ENCODE peak calls at places on chromosomes 1 and 21, in six cellular contexts. Z is endothelial cell of umbilical vein, J is A549, Y is K562, D is HepG2, H is GM12878. W is an unnamed sample.
A peak's percentile ranks its signal among the peaks of the same experiment; 100 is the strongest.

GRCh38 chr21:16587141-16587570 is 857.4 kb downstream of the USP25 start:
- DNase-seq in Z (peak; percentile 85), J (peak; percentile 84), Y (no peak), D (peak; percentile 38), H (no peak), W (peak; percentile 9)

GRCh38 chr21:36337099-36337509 is 17.1 kb downstream of the MORC3 start:
- DNase-seq in Z (no peak), J (peak; percentile 73), Y (peak; percentile 20), D (no peak), H (no peak), W (no peak)

GRCh38 chr21:37118187-37118826 is 45.3 kb downstream of the TTC3 start:
- DNase-seq in Z (no peak), J (no peak), Y (no peak), D (no peak), H (no peak), W (no peak)

GRCh38 chr21:46077674-46078101 is 20.2 kb upstream of the COL6A2 start:
- DNase-seq in Z (no peak), J (no peak), Y (no peak), D (no peak), H (no peak), W (no peak)

GRCh38 chr1:240608707-240609106 is 3.2 kb downstream of the GREM2 start:
- DNase-seq in Z (no peak), J (peak; percentile 38), Y (no peak), D (no peak), H (no peak), W (peak; percentile 4)

GRCh38 chr1:71049951-71050598 is 2.5 kb upstream of the PTGER3 start:
- DNase-seq in Z (peak; percentile 79), J (peak; percentile 63), Y (peak; percentile 64), D (peak; percentile 64), H (peak; percentile 25), W (peak; percentile 65)

GRCh38 chr1:169326644-169327316 is 40.8 kb downstream of the NME7 start:
- DNase-seq in Z (peak; percentile 83), J (peak; percentile 23), Y (peak; percentile 31), D (no peak), H (peak; percentile 28), W (no peak)

GRCh38 chr1:224213438-224214119 is 30.5 kb downstream of the DEGS1 start:
- DNase-seq in Z (no peak), J (no peak), Y (peak; percentile 58), D (no peak), H (no peak), W (peak; percentile 23)

GRCh38 chr1:121522061-121522759 is 337.4 kb downstream of the SRGAP2C start:
- DNase-seq in Z (no peak), J (peak; percentile 12), Y (no peak), D (peak; percentile 99), H (no peak), W (no peak)

GRCh38 chr1:202964755-202965440 is 2.2 kb downstream of the CYB5R1 start:
- DNase-seq in Z (no peak), J (no peak), Y (no peak), D (no peak), H (no peak), W (no peak)

DNA sequence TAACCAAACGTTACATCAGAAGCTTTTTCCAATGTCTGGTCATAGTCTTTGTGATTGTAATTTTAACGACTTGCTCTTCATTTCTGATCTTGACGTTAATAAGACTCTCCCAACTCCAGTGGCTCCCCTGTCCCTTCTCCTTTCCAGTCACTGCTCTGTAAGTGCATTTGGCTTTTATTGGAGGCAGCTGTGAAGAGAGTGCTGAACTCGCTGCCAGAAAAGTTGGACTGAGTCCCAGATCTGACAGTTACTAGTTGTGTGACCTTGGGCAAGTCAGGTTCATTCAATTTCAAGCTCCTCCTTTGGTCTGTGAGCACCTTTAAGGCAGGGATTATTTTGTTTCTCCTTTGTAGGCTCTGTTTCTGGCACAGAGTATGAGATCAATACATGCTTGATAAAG is 109.6 kb upstream of the TSPAN2 start:
- DNase-seq in Z (no peak), J (no peak), Y (no peak), D (no peak), H (no peak), W (no peak)
- TF ChIP-seq MYC in Z (no peak), J (no peak), Y (no peak), D (no peak), H (no peak), W (no peak)

DNA sequence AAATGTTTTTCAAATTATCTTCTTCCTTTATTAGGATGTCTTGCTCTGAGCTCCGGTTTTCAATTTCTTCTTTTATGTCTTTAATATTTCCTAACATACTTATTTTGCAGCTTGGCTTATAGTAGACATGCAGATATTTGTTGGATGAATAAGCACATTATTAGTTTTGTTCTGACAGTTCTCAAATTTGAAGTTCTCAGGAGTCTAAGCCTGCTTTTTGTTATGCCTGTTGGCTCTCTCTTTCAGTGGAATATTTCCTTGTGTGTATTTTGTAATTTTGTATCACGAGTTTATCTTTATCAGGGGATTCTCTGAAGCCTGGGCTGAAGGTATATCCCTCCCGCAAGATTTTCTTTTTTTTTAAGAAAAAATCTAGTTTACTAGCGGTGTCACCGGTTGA is 105.9 kb downstream of the RGL1 start:
- DNase-seq in Z (no peak), J (no peak), Y (no peak), D (no peak), H (no peak), W (no peak)
- TF ChIP-seq MYC in Z (no peak), J (no peak), Y (no peak), D (no peak), H (no peak), W (no peak)

DNA sequence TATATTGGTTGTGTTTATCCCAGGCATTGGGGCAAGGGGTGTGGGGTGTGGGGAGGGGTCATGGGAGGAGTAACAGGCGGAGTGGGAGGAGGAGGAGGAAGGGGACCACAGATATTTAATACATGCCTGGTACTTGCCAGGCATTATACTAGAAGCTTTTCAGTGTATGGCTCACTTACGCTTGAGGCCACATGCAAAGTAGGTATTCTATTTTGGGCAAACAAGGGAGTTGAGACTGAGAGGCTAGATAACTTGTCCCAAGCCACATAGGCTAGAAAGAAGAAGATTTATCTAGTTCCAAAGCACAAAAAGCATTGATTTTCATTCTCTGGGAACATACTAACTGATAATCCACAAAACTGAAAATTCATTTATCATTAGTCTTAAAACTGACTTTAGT is 27.2 kb downstream of the NGF start:
- DNase-seq in Z (no peak), J (no peak), Y (no peak), D (no peak), H (no peak), W (no peak)
- TF ChIP-seq MYC in Z (no peak), J (no peak), Y (no peak), D (no peak), H (no peak), W (no peak)

GRCh38 chr1:197076585-197076984 is 9.5 kb upstream of the F13B start:
- DNase-seq in Z (no peak), J (no peak), Y (no peak), D (no peak), H (no peak), W (no peak)

DNA sequence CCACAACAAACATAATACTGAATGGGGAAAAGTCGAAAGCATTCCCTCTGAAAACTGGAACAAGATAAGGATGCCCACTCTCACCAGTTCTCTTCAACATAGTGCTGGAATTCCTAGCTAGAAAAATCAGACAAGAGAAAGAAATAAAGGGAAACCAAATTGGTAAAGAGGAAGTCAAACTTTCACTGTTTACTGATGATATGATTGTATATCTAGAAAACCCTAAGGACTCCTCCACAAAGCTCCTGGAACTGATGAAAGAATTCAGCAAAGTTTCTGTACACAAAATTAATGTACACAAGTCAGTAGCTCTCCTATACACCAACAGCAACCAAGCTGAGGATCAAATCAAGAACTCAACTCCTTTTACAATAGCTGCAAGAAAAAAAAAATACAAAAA is 6.9 kb upstream of the F13B start:
- DNase-seq in Z (no peak), J (no peak), Y (no peak), D (no peak), H (no peak), W (no peak)
- TF ChIP-seq MYC in Z (no peak), J (no peak), Y (no peak), D (no peak), H (no peak), W (no peak)

GRCh38 chr1:150558328-150558727 is 9.1 kb downstream of the ADAMTSL4 start:
- DNase-seq in Z (no peak), J (no peak), Y (no peak), D (no peak), H (no peak), W (no peak)
- TF ChIP-seq MYC in Z (no peak), J (no peak), Y (no peak), D (no peak), H (no peak), W (no peak)

GRCh38 chr1:89221341-89221740 is 22.6 kb upstream of the GBP4 start:
- DNase-seq in Z (no peak), J (no peak), Y (no peak), D (no peak), H (no peak), W (no peak)
- TF ChIP-seq MYC in Z (no peak), J (no peak), Y (no peak), D (no peak), H (no peak), W (no peak)

DNA sequence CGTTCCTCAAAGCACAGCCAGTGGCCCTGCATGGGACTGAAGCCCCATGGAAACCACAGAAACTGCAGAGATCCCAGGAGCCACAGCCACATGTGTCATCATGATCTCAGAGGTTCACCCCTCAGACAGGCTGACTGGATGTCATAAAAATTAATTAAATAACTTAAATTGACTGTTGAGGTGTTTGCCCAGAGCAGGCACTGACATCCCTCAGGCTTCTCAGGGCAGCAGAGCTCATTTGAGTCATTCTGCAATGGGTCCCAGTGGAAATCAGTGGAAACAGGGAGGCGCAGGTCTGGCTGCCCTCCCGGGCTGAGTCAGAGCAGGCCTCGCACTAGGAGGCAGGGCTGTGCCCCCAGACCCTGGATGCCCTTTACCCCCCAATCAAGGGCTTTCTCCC is 135.1 kb downstream of the CDC7 start:
- DNase-seq in Z (no peak), J (no peak), Y (no peak), D (no peak), H (no peak), W (no peak)
- TF ChIP-seq MYC in Z (no peak), J (no peak), Y (no peak), D (no peak), H (no peak), W (no peak)

DNA sequence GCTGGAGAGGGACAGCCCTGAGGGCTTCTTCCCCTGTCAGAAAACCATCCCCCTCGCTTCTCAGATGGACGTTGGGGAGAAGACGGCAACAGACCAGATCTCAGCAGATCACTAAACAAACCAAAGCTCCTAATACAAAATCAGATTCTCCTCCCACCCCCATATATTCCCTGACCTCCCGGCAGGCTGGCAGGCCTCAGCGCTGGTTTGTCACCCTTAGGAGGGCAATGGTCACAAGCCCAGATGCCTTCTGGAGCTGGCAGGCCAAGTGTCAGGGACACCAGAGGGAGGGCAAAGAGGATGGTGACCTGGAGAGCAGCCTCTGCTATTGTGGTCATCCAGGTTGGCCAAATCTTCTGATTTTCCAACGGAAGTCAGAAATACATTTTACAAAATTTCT is 10.4 kb downstream of the KCNA10 start:
- DNase-seq in Z (no peak), J (no peak), Y (no peak), D (no peak), H (no peak), W (no peak)
- TF ChIP-seq MYC in Z (no peak), J (no peak), Y (no peak), D (no peak), H (no peak), W (no peak)

W was measured in NB4.